ENCODE peak calls at places on chromosomes 7 and 10, in eight cellular contexts. B is transverse colon, T is IMR-90, G is stomach, Q is thyroid gland, A is prostate gland, I is Peyer's patch, X is A549. H is an unnamed sample.

GRCh38 chr10:47340613-47341170 is 7.5 kb upstream of the RBP3 start:
- DNase-seq in G (peak; percentile 68), A (no peak), Q (peak; percentile 56), B (peak; percentile 82), T (peak; percentile 60), I (peak; percentile 87), X (peak; percentile 87), H (no peak)

GRCh38 chr10:45505336-45505735 is 131.3 kb downstream of the ALOX5 start:
- DNase-seq in T (no peak), A (no peak), Q (no peak), B (no peak), I (no peak), X (no peak), G (no peak), H (no peak)

GRCh38 chr7:151110941-151111645 is 24.8 kb downstream of the AGAP3 start:
- DNase-seq in B (peak; percentile 81), X (peak; percentile 92), A (peak; percentile 77), I (peak; percentile 91), Q (peak; percentile 82), G (peak; percentile 86), T (peak; percentile 65), H (peak; percentile 66)

GRCh38 chr10:24174014-24174413 is 34.9 kb upstream of the KIAA1217 start:
- DNase-seq in A (no peak), G (no peak), B (no peak), T (no peak), I (no peak), X (no peak), Q (no peak), H (no peak)

GRCh38 chr10:8116474-8116873 is 62.0 kb downstream of the GATA3 start:
- DNase-seq in X (no peak), A (no peak), Q (no peak), B (no peak), T (no peak), G (no peak), I (no peak), H (no peak)

GRCh38 chr10:29186221-29186620 is 102.6 kb upstream of the LYZL1 start:
- DNase-seq in A (no peak), T (no peak), B (no peak), G (no peak), X (no peak), Q (no peak), I (no peak), H (no peak)

GRCh38 chr10:75071756-75072155 is 39.7 kb upstream of the SAMD8 start:
- DNase-seq in G (no peak), X (no peak), A (no peak), Q (no peak), T (no peak), B (no peak), I (no peak), H (no peak)

GRCh38 chr10:96043895-96044580 is 655 bp downstream of the CCNJ start:
- DNase-seq in T (peak; percentile 45), Q (peak; percentile 55), X (peak; percentile 53), A (peak; percentile 29), G (peak; percentile 52), B (peak; percentile 59), I (peak; percentile 64), H (peak; percentile 20)

GRCh38 chr10:77177589-77177988 is 460.0 kb downstream of the KCNMA1 start:
- DNase-seq in B (no peak), A (no peak), T (no peak), G (no peak), Q (no peak), I (no peak), X (no peak), H (no peak)

GRCh38 chr7:82729172-82730030 is 285.8 kb upstream of the CACNA2D1 start:
- DNase-seq in T (peak; percentile 60), X (peak; percentile 17), A (peak; percentile 12), B (no peak), I (no peak), G (no peak), Q (peak; percentile 9), H (no peak)

GRCh38 chr7:38950309-38950708 is 27.4 kb upstream of the POU6F2 start:
- DNase-seq in X (no peak), Q (no peak), I (no peak), B (no peak), T (peak; percentile 28), G (no peak), A (no peak), H (no peak)

GRCh38 chr10:103916254-103916653 is 1.7 kb downstream of the STN1 start:
- DNase-seq in T (peak; percentile 10), A (no peak), G (no peak), Q (no peak), X (no peak), I (no peak), B (no peak), H (no peak)

DNA sequence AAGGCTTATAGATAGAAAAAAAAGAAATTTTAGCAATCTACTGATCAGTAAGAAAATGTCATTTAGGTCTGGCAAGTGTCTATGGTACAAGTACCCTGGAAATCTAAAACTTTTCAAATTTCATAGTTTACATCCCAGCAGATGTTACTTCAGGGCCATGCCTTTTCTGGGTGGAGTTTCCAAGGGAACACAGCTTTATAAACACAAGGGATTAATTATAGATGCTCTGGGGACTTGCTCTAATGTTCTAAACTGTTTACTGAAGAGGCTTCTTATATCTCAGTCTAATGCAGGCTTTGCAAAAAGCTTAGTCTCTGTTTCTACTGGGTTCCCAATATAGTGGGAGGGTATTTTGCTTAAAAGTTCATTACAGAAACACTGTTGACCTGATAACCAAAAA is 3.1 kb downstream of the CD36 start:
- DNase-seq in T (peak; percentile 28), Q (no peak), I (no peak), B (no peak), A (no peak), G (no peak), X (no peak), H (no peak)
- TF ChIP-seq POLR2A in T (no peak), Q (no peak), I (no peak), B (no peak), A (no peak), G (no peak), X (no peak), H (no peak)

GRCh38 chr7:84900215-84900614 is 286.6 kb downstream of the SEMA3D start:
- DNase-seq in I (no peak), Q (no peak), X (no peak), B (no peak), A (no peak), G (no peak), T (no peak), H (no peak)

GRCh38 chr7:84901366-84901765 is 285.5 kb downstream of the SEMA3D start:
- DNase-seq in G (no peak), A (no peak), B (no peak), I (no peak), X (no peak), T (no peak), Q (no peak), H (no peak)

GRCh38 chr7:84895563-84895962 is 291.3 kb downstream of the SEMA3D start:
- DNase-seq in A (no peak), T (no peak), I (no peak), B (no peak), G (no peak), X (no peak), Q (no peak), H (no peak)
- H3K4me1 ChIP-seq in A (no peaks in the 10 kb centered on the region), T (no peaks in the 10 kb centered on the region), I (no peaks in the 10 kb centered on the region), B (no peaks in the 10 kb centered on the region), G (no peaks in the 10 kb centered on the region), X (no peaks in the 10 kb centered on the region), Q (no peaks in the 10 kb centered on the region), H (no peaks in the 10 kb centered on the region)

GRCh38 chr7:30905078-30906012 is 6.3 kb upstream of the AQP1 start:
- DNase-seq in B (peak; percentile 38), I (no peak), A (no peak), G (no peak), Q (no peak), X (no peak), T (no peak), H (no peak)
- TF ChIP-seq POLR2A in B (no peak), I (peak; percentile 31), A (no peak), G (no peak), Q (no peak), X (no peak), T (no peak), H (no peak)

DNA sequence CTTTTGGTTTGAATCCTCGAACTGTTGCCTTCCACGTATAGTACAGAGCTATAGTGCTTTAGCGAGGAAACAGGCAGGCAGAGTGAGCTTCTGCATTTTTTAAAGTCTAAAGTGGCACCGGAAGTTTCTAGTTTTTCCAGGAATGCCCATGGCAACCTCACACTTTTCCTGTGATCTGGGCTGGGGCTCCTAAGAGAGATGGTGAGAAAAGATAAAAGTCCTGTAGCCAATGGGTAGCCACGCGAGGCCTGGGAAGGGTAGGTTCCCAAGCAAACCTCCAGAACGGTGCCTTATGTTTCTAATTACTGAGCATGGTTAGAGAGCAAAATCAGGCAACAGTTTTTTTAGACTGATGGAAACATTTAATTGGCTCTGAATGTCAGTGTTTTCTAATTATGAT is 76.7 kb downstream of the CALD1 start:
- DNase-seq in Q (no peak), I (no peak), X (no peak), T (no peak), B (no peak), A (no peak), G (no peak), H (no peak)
- H3K4me1 ChIP-seq in Q (no peaks in the 10 kb centered on the region), I (peaks cover 21% of the 10 kb centered on the region), X (peaks cover 8% of the 10 kb centered on the region), T (peaks cover 29% of the 10 kb centered on the region), B (peaks cover 53% of the 10 kb centered on the region), A (peaks cover 31% of the 10 kb centered on the region), G (peaks cover 12% of the 10 kb centered on the region), H (peaks cover 3% of the 10 kb centered on the region)

DNA sequence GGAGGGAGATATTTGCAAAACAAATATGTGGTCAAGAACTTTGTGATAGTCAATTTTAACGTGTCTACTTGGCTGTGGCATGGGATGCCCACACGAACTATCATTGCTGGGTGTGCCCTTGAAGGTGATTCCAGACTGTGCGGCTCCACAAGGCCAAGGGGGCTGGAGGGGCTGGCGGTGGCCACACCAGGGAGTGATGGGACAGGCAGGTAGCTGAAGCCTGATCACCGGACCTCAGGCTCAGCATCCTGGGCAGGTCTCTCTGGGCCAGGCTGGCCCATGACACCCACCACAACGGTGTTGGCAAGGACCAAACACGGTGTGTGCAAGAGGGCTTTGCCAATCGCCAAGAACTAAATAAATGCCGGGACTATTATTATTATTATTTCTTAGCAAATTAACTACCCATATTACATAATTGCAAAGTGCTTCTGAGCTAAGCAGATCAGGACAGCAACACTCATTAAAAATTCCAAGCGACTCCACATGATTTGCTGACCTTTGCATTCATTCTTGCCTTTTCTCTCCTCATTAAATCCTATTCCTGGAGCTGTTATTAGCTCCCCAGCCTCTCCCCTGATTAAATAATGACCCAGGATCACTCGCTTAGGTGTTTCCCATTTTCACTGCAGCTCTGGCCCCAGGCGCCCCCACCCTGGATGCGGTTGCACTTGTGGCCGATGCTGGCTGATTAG is 35.4 kb upstream of the PPP2R2D start:
- DNase-seq in B (no peak), X (no peak), A (no peak), Q (no peak), T (no peak), G (no peak), I (no peak), H (no peak)
- TF ChIP-seq POLR2A in B (no peak), X (no peak), A (no peak), Q (no peak), T (no peak), G (no peak), I (no peak), H (no peak)

H was measured in gastrocnemius medialis.